ENCODE peak calls at places on chromosomes 2 and 18, in seven cellular contexts. One of them, this sample, is unnamed.
A peak's percentile ranks its signal among the peaks of the same experiment; 100 is the strongest.

GRCh38 chr2:37558622-37559021 is 112.8 kb downstream of the CDC42EP3 start:
- DNase-seq in stromal cell of bone marrow: no peak
- DNase-seq in colonic mucosa: no peak
- DNase-seq in MM.1S: no peak
- DNase-seq in left lung: no peak
- DNase-seq in IMR-90: no peak
- DNase-seq in left cardiac atrium: no peak
- DNase-seq in this sample: no peak

GRCh38 chr2:37456479-37456878 is 112.0 kb downstream of the QPCT start:
- DNase-seq in stromal cell of bone marrow: no peak
- DNase-seq in colonic mucosa: no peak
- DNase-seq in MM.1S: no peak
- DNase-seq in left lung: no peak
- DNase-seq in IMR-90: no peak
- DNase-seq in left cardiac atrium: no peak
- DNase-seq in this sample: no peak

GRCh38 chr2:160298960-160299359 is 98.9 kb upstream of the ITGB6 start:
- DNase-seq in stromal cell of bone marrow: no peak
- DNase-seq in colonic mucosa: no peak
- DNase-seq in MM.1S: no peak
- DNase-seq in left lung: no peak
- DNase-seq in IMR-90: peak; percentile 45
- DNase-seq in left cardiac atrium: no peak
- DNase-seq in this sample: no peak

GRCh38 chr18:50429207-50429948 is 54.5 kb downstream of the SKA1 start:
- DNase-seq in stromal cell of bone marrow: no peak
- DNase-seq in colonic mucosa: no peak
- DNase-seq in MM.1S: peak; percentile 52
- DNase-seq in left lung: no peak
- DNase-seq in IMR-90: peak; percentile 12
- DNase-seq in left cardiac atrium: no peak
- DNase-seq in this sample: no peak

GRCh38 chr2:219404954-219405353 is 13.2 kb upstream of the DES start:
- DNase-seq in stromal cell of bone marrow: no peak
- DNase-seq in colonic mucosa: no peak
- DNase-seq in MM.1S: no peak
- DNase-seq in left lung: peak; percentile 66
- DNase-seq in IMR-90: no peak
- DNase-seq in left cardiac atrium: peak; percentile 50
- DNase-seq in this sample: no peak

GRCh38 chr2:189657867-189658266 is 3.4 kb upstream of the ASNSD1 start:
- DNase-seq in stromal cell of bone marrow: no peak
- DNase-seq in colonic mucosa: peak; percentile 22
- DNase-seq in MM.1S: peak; percentile 93
- DNase-seq in left lung: no peak
- DNase-seq in IMR-90: peak; percentile 74
- DNase-seq in left cardiac atrium: peak; percentile 46
- DNase-seq in this sample: no peak

GRCh38 chr18:3716116-3716660 is 266.2 kb downstream of the TGIF1 start:
- DNase-seq in stromal cell of bone marrow: no peak
- DNase-seq in colonic mucosa: no peak
- DNase-seq in MM.1S: no peak
- DNase-seq in left lung: no peak
- DNase-seq in IMR-90: no peak
- DNase-seq in left cardiac atrium: no peak
- DNase-seq in this sample: no peak

GRCh38 chr18:52090005-52090404 is 250.0 kb upstream of the DCC start:
- DNase-seq in stromal cell of bone marrow: no peak
- DNase-seq in colonic mucosa: no peak
- DNase-seq in MM.1S: no peak
- DNase-seq in left lung: no peak
- DNase-seq in IMR-90: no peak
- DNase-seq in left cardiac atrium: no peak
- DNase-seq in this sample: no peak

GRCh38 chr2:157895531-157895930 is 19.4 kb upstream of the ACVR1 start:
- DNase-seq in stromal cell of bone marrow: no peak
- DNase-seq in colonic mucosa: no peak
- DNase-seq in MM.1S: no peak
- DNase-seq in left lung: no peak
- DNase-seq in IMR-90: peak; percentile 74
- DNase-seq in left cardiac atrium: no peak
- DNase-seq in this sample: no peak

GRCh38 chr2:134306521-134306920 is 52.6 kb downstream of the MGAT5 start:
- DNase-seq in stromal cell of bone marrow: no peak
- DNase-seq in colonic mucosa: no peak
- DNase-seq in MM.1S: no peak
- DNase-seq in left lung: no peak
- DNase-seq in IMR-90: no peak
- DNase-seq in left cardiac atrium: no peak
- DNase-seq in this sample: no peak

GRCh38 chr2:206260427-206261012 is 13.9 kb upstream of the ZDBF2 start:
- DNase-seq in stromal cell of bone marrow: peak; percentile 31
- DNase-seq in colonic mucosa: no peak
- DNase-seq in MM.1S: peak; percentile 84
- DNase-seq in left lung: no peak
- DNase-seq in IMR-90: peak; percentile 10
- DNase-seq in left cardiac atrium: no peak
- DNase-seq in this sample: no peak

GRCh38 chr18:45521777-45522176 is 93.5 kb upstream of the SLC14A2 start:
- DNase-seq in stromal cell of bone marrow: peak; percentile 76
- DNase-seq in colonic mucosa: no peak
- DNase-seq in MM.1S: no peak
- DNase-seq in left lung: no peak
- DNase-seq in IMR-90: peak; percentile 22
- DNase-seq in left cardiac atrium: peak; percentile 47
- DNase-seq in this sample: no peak

GRCh38 chr18:73793386-73793785 is 354.2 kb downstream of the FBXO15 start:
- DNase-seq in stromal cell of bone marrow: peak; percentile 4
- DNase-seq in colonic mucosa: no peak
- DNase-seq in MM.1S: no peak
- DNase-seq in left lung: no peak
- DNase-seq in IMR-90: peak; percentile 75
- DNase-seq in left cardiac atrium: no peak
- DNase-seq in this sample: no peak

GRCh38 chr2:128505150-128505490 is 186.5 kb upstream of the HS6ST1 start:
- DNase-seq in stromal cell of bone marrow: no peak
- DNase-seq in colonic mucosa: no peak
- DNase-seq in MM.1S: no peak
- DNase-seq in left lung: no peak
- DNase-seq in IMR-90: no peak
- DNase-seq in left cardiac atrium: no peak
- DNase-seq in this sample: no peak

GRCh38 chr18:24381126-24381525 is 16.5 kb downstream of the OSBPL1A start:
- DNase-seq in stromal cell of bone marrow: no peak
- DNase-seq in colonic mucosa: no peak
- DNase-seq in MM.1S: no peak
- DNase-seq in left lung: no peak
- DNase-seq in IMR-90: no peak
- DNase-seq in left cardiac atrium: no peak
- DNase-seq in this sample: no peak

This sample was measured in esophagus squamous epithelium.